ENCODE peak calls at places on chromosomes 7 and 10, in eight cellular contexts. T is foreskin keratinocyte; O is heart left ventricle; U is WERI-Rb-1; P is CD8-positive, alpha-beta T cell; B is fibroblast of pulmonary artery; V is AG09309; R is tibial artery. D is an unnamed sample.

GRCh38 chr10:117399341-117400196 is 24.3 kb upstream of the PDZD8 start:
- DNase-seq in T (peak), O (no peak), U (no peak), P (no peak), B (no peak), V (no peak), R (no peak), D (no peak)

GRCh38 chr7:18978108-18978495 is 139.3 kb downstream of the TWIST1 start:
- DNase-seq in T (peak), O (no peak), U (no peak), P (no peak), B (peak), V (peak), R (no peak), D (no peak)

GRCh38 chr7:56537952-56538351 is 421.7 kb upstream of the NUPR2 start:
- DNase-seq in T (no peak), O (no peak), U (peak), P (no peak), B (no peak), V (no peak), R (no peak), D (no peak)

GRCh38 chr7:158284121-158284520 is 303.5 kb downstream of the PTPRN2 start:
- DNase-seq in T (no peak), O (no peak), U (no peak), P (no peak), B (no peak), V (no peak), R (peak), D (no peak)

GRCh38 chr7:30925913-30926312 is 14.3 kb downstream of the AQP1 start:
- DNase-seq in T (no peak), O (no peak), U (no peak), P (peak), B (no peak), V (no peak), R (peak), D (no peak)

GRCh38 chr10:63698815-63699205 is 177.6 kb downstream of the REEP3 start:
- DNase-seq in T (no peak), O (no peak), U (no peak), P (no peak), B (peak), V (no peak), R (no peak), D (no peak)

GRCh38 chr7:32073533-32073932 is 3.3 kb upstream of the PDE1C start:
- DNase-seq in T (no peak), O (no peak), U (no peak), P (no peak), B (no peak), V (no peak), R (no peak), D (no peak)

GRCh38 chr7:116772926-116773749 is 89.2 kb upstream of the CAPZA2 start:
- DNase-seq in T (no peak), O (no peak), U (no peak), P (no peak), B (no peak), V (no peak), R (no peak), D (no peak)

GRCh38 chr7:139758388-139758787 is 19.4 kb downstream of the HIPK2 start:
- DNase-seq in T (no peak), O (no peak), U (peak), P (no peak), B (no peak), V (no peak), R (no peak), D (no peak)

GRCh38 chr7:136947347-136947746 is 78.9 kb downstream of the CHRM2 start:
- DNase-seq in T (no peak), O (no peak), U (no peak), P (no peak), B (peak), V (no peak), R (no peak), D (no peak)

GRCh38 chr10:21727452-21728168 is 193.6 kb downstream of the MLLT10 start:
- DNase-seq in T (peak), O (no peak), U (peak), P (no peak), B (no peak), V (no peak), R (no peak), D (no peak)

GRCh38 chr7:156156734-156157408 is 344.6 kb upstream of the SHH start:
- DNase-seq in T (no peak), O (no peak), U (peak), P (no peak), B (no peak), V (no peak), R (no peak), D (no peak)

GRCh38 chr7:36283711-36284130 is 105.9 kb upstream of the ANLN start:
- DNase-seq in T (no peak), O (peak), U (no peak), P (no peak), B (no peak), V (no peak), R (peak), D (peak)

GRCh38 chr7:134651991-134652390 is 5.3 kb downstream of the BPGM start:
- DNase-seq in T (no peak), O (no peak), U (no peak), P (no peak), B (peak), V (no peak), R (no peak), D (no peak)

GRCh38 chr7:155351120-155351870 is 53.6 kb downstream of the INSIG1 start:
- DNase-seq in T (no peak), O (no peak), U (no peak), P (no peak), B (no peak), V (no peak), R (no peak), D (no peak)

DNA sequence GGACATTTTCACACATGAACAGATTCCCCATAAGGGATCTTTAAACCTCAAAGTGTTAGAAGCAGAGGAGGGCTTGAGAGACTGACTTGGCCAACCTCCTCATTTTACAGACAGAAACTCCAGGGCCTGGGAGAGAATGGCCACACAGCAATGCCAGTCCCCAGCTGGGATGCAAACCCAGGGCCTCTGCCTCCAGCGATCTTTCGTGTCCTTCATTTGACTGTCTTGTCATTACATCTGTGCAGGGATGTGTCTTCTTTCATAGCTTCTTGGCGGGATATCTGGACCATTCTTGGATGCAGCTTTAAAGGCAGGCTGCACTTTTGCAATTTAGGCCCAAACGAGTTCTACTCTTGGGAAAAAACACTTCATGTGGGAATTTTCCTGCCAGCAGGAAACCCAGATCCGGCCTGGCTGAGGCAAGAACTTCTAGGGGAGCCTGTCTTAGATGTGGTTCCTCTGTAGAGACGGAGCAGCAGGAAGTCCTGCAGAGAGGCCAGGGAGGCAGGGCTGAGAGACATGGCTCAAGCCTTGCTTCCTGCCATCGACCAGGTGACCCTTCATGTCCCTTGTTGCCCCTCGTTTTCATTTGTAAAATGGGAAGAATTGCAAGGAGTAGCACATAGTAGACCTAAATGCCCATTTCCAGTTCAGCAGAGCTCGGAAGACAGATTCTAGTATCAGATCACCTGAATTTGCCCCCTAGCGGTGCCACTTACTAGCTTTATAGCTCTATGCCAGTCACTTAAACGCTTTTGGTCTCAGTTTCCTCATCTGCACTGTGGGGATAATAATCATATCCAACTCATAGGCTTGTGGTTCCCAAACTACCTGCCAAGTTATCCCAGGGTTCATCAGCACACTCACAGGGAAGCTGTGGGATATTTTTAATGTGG is 43.9 kb upstream of the SLC29A3 start:
- DNase-seq in T (no peak), O (no peak), U (no peak), P (no peak), B (no peak), V (no peak), R (no peak), D (no peak)
- TF ChIP-seq CTCF in T (no peak), O (no peak), U (no peak), P (no peak), B (no peak), V (no peak), R (no peak), D (no peak)

GRCh38 chr7:128793184-128793552 is 1.4 kb downstream of the CCDC136 start:
- DNase-seq in T (no peak), O (no peak), U (no peak), P (no peak), B (no peak), V (no peak), R (no peak), D (no peak)

GRCh38 chr7:128791121-128791967 is 424 bp upstream of the CCDC136 start:
- DNase-seq in T (no peak), O (peak), U (peak), P (peak), B (no peak), V (no peak), R (peak), D (peak)

GRCh38 chr7:128792471-128793183 is 859 bp downstream of the CCDC136 start:
- DNase-seq in T (no peak), O (no peak), U (no peak), P (no peak), B (no peak), V (no peak), R (no peak), D (no peak)

GRCh38 chr7:128790297-128791037 is 1.3 kb upstream of the CCDC136 start:
- DNase-seq in T (no peak), O (no peak), U (no peak), P (no peak), B (no peak), V (no peak), R (no peak), D (no peak)

GRCh38 chr7:128791968-128792319 is at the start of gene CCDC136:
- DNase-seq in T (no peak), O (no peak), U (no peak), P (no peak), B (no peak), V (no peak), R (no peak), D (no peak)
- TF ChIP-seq CTCF in T (no peak), O (no peak), U (no peak), P (no peak), B (no peak), V (no peak), R (no peak), D (no peak)

GRCh38 chr7:131147604-131148003 is 180.1 kb upstream of the MKLN1 start:
- DNase-seq in T (no peak), O (no peak), U (no peak), P (no peak), B (no peak), V (no peak), R (no peak), D (no peak)
- TF ChIP-seq CTCF in T (no peak), O (no peak), U (no peak), P (no peak), B (no peak), V (no peak), R (no peak), D (no peak)

GRCh38 chr10:88990528-88991160 is at the start of gene FAS:
- DNase-seq in T (peak), O (peak), U (peak), P (peak), B (peak), V (no peak), R (peak), D (peak)

GRCh38 chr10:88991900-88992237 is 1.3 kb downstream of the FAS start:
- DNase-seq in T (no peak), O (no peak), U (no peak), P (no peak), B (no peak), V (no peak), R (no peak), D (peak)

GRCh38 chr10:88989824-88990527 is 622 bp upstream of the FAS start:
- DNase-seq in T (no peak), O (no peak), U (no peak), P (no peak), B (peak), V (peak), R (peak), D (peak)

GRCh38 chr10:88992945-88993537 is 2.4 kb downstream of the FAS start:
- DNase-seq in T (peak), O (no peak), U (no peak), P (no peak), B (peak), V (no peak), R (no peak), D (no peak)

DNA sequence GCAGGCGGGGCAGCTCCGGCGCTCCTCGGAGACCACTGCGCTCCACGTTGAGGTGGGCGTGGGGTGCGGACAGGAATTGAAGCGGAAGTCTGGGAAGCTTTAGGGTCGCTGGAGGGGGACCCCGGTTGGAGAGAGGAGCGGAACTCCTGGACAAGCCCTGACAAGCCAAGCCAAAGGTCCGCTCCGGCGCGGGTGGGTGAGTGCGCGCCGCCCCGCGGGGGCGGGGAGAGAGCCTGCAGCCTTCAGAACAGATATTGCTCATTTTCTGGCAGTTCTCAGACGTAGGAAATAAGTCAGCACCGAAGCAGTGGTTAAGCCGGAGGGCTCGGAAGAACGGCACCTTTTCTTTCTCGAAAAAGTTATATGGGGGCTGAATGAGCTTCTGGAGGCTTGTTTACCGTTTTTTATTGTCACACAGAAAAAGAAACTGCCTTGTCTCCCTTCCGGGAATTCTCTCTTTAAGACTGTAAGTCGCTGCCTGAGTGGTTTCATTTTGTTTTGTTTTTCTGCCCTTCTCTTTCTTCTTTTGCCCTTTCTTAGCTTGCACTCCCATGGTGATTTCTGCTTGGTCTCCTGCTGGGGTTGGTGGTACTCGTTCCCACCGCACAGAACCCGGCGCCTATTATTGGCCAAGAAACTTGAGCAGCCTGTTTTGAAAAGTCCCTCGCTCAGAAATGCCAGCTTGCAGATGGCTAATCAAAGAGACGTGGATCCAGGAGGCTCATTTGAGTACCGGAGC is 732 bp downstream of the FAS start:
- DNase-seq in T (peak), O (peak), U (peak), P (peak), B (peak), V (no peak), R (peak), D (peak)
- TF ChIP-seq CTCF in T (no peak), O (peak), U (no peak), P (no peak), B (no peak), V (no peak), R (no peak), D (no peak)

D was measured in GM10248.